ENCODE peak calls at places on chromosomes 5 and 9, in four cellular contexts. W is HCT116, D is A673, I is left ventricle myocardium inferior. J is an unnamed sample.
A peak's percentile ranks its signal among the peaks of the same experiment; 100 is the strongest.

GRCh38 chr9:127133739-127134167 is 11.3 kb upstream of the ANGPTL2 start:
- DNase-seq in W (no peak), D (no peak), I (peak; percentile 73), J (peak; percentile 60)

GRCh38 chr9:136551401-136552116 is 5.7 kb upstream of the NOTCH1 start:
- DNase-seq in D (peak; percentile 72), W (no peak), I (peak; percentile 81), J (peak; percentile 77)

GRCh38 chr5:54703091-54703490 is 185.5 kb downstream of the SNX18 start:
- DNase-seq in I (peak; percentile 38), D (peak; percentile 83), W (no peak), J (peak; percentile 45)

GRCh38 chr5:138338411-138339085 is 482 bp downstream of the FAM53C start:
- DNase-seq in W (no peak), D (no peak), I (no peak), J (no peak)

GRCh38 chr9:35882265-35882848 is 12.2 kb upstream of the OR13J1 start:
- DNase-seq in D (peak; percentile 71), I (peak; percentile 85), W (peak; percentile 71), J (peak; percentile 76)

GRCh38 chr5:64292611-64293215 is 127.1 kb downstream of the RNF180 start:
- DNase-seq in I (no peak), W (no peak), D (no peak), J (no peak)

GRCh38 chr5:21573915-21574314 is 1279.2 kb downstream of the CDH12 start:
- DNase-seq in I (no peak), D (peak; percentile 67), W (no peak), J (no peak)

GRCh38 chr9:108383801-108384200 is 472.0 kb downstream of the ACTL7B start:
- DNase-seq in I (no peak), D (peak; percentile 3), W (no peak), J (no peak)

GRCh38 chr9:15220658-15221310 is 86.2 kb downstream of the TTC39B start:
- DNase-seq in D (no peak), I (no peak), W (no peak), J (no peak)

GRCh38 chr9:84759300-84759750 is 89.8 kb downstream of the NTRK2 start:
- DNase-seq in D (no peak), W (no peak), I (no peak), J (no peak)

GRCh38 chr5:83827111-83827541 is 106.5 kb upstream of the HAPLN1 start:
- DNase-seq in W (no peak), D (no peak), I (no peak), J (no peak)

GRCh38 chr5:134567651-134568338 is 42.3 kb downstream of the JADE2 start:
- DNase-seq in D (no peak), I (no peak), W (no peak), J (no peak)

GRCh38 chr5:121188849-121189248 is 662.8 kb upstream of the FTMT start:
- DNase-seq in D (no peak), W (no peak), I (no peak), J (no peak)

GRCh38 chr9:121271368-121272351 is 3.7 kb downstream of the GSN start:
- DNase-seq in I (peak; percentile 66), W (no peak), D (no peak), J (no peak)

GRCh38 chr9:97437151-97437550 is 25.3 kb downstream of the TDRD7 start:
- DNase-seq in I (no peak), D (no peak), W (no peak), J (no peak)

GRCh38 chr9:119868694-119869093 is 499.5 kb upstream of the BRINP1 start:
- DNase-seq in D (no peak), W (no peak), I (no peak), J (peak; percentile 76)

GRCh38 chr9:121989010-121989409 is 104.1 kb downstream of the TTLL11 start:
- DNase-seq in W (no peak), D (peak; percentile 11), I (no peak), J (no peak)

GRCh38 chr9:87518702-87519335 is 21.2 kb downstream of the DAPK1 start:
- DNase-seq in D (peak; percentile 89), I (peak; percentile 60), W (no peak), J (no peak)

GRCh38 chr5:1201327-1202025 is at the start of gene SLC6A19:
- DNase-seq in W (no peak), I (no peak), D (no peak), J (no peak)

GRCh38 chr5:96080557-96080956 is 118.9 kb upstream of the ELL2 start:
- DNase-seq in I (no peak), D (no peak), W (no peak), J (no peak)

GRCh38 chr5:126492939-126493338 is 69.7 kb downstream of the GRAMD2B start:
- DNase-seq in D (no peak), I (no peak), W (no peak), J (no peak)

GRCh38 chr9:104779946-104780539 is 16.1 kb downstream of the NIPSNAP3B start:
- DNase-seq in D (no peak), I (no peak), W (no peak), J (no peak)
- H3K27ac ChIP-seq in D (no peak overlapping the region), I (peak overlapping the region; percentile 48), W (no peak overlapping the region), J (no peak overlapping the region)

DNA sequence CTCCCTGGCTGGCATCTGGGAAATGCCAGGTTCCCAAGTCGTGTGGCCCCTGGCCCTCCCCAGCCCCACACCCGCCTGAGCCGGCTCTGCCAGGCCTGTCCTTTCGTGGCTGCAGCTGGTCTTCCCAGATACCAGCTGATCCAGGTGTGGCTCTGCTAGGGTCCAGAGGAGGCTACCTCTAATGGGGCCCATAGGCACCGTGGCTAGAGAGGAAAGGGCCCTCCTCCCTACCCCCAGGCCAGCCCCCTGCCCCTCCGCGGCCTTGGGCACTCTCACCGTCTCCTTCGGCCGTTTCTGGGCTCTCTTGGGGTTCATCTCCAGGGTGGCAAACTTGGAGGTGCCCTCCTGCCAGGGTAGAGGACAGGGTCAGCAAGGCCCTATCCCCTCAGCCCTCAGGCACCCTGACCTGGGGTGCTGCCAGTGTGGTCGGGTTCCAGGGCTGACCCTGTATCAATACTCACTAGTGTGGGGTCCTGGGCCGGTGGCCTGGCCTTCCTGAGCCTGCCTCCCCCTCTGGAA is 17.0 kb downstream of the RALGDS start:
- DNase-seq in I (no peak), D (no peak), W (no peak), J (no peak)
- H3K27ac ChIP-seq in I (no peak overlapping the region), D (no peak overlapping the region), W (no peak overlapping the region), J (no peak overlapping the region)

GRCh38 chr5:142821733-142822487 is 51.7 kb downstream of the ARHGAP26 start:
- DNase-seq in I (no peak), D (peak; percentile 79), W (peak; percentile 86), J (no peak)
- H3K27ac ChIP-seq in I (no peak overlapping the region), D (no peak overlapping the region), W (peak overlapping the region; percentile 89), J (no peak overlapping the region)

DNA sequence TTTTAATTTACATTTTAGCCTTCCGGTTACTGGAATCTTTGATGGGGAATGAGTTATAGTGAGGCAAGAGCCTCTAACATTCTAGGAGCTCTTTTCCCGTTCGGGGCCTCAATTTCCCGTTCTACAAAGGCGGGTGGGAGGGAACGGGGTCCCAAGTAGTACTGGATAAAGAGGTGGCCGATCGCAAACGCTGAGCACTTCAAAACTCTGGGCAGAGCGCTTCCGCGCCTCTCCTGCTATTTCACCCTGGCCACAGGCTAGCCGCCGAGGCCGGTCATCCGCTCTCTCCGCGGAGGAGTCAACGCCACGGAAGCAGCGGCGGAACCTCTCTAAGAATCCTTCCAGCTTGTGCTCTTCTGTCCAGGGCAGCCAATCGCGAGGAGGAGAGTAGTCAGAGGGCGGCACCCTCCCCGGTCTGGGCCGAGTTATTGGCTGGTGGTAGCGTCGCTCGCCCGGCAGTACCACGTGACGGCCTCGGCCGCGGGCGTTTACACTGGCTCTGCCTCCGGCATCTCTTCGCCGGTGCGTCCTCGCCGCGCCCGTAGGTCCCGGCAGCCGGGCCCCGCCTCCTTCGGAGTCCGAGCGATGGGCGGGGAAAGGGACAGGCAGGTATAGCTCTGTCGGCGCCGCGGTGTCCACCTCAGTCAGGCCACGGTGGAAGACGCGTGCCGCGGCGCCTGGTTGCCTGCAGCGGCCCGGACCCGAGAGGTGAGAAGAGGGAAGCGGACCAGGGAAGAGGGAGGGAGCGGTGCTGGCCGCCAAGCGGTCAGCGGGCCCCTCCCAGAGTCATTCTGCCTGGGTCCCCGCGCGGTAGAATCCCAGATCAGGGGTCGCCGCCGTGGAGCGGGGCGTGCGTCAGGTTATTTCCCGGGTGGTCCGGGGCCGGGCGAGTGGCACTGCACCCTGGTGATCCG is at the start of gene SLC26A2:
- DNase-seq in D (peak; percentile 99), I (peak; percentile 97), W (peak; percentile 93), J (peak; percentile 94)
- H3K27ac ChIP-seq in D (peak within 1 kb of the TSS; percentile 92), I (peak within 1 kb of the TSS; percentile 93), W (peak within 1 kb of the TSS; percentile 52), J (peak within 1 kb of the TSS; percentile 95)

DNA sequence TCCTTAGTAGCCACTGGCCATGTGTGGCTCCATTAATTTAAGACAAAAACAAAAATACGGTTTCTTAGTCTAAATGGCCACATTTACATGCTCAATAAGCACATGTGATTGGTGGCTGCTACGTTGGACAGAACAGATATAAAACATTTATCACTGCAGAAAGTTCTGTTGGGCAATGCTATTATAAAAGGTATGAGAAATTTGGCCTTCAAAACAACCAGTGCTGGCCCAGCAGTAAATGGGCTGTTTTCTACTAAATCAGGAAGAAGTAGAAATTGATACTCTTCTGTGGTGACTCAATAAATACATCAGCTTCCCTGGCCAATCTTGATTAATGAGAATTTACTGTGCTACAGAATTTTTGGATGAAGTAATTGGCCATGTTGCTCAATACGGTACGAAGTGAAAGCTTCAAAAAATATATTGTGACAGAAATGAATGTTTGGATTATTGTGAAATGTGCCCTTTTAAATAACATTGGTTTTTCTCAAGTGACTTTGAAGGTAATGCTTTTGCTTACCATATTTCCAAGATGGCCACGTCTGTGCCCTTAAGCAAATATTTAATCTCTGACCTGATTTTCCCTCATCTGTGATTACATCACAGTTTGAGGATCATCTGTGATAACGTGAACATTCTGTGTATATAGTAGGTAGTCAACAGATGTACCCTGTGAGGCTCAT is 4.2 kb downstream of the DNAJA1 start:
- DNase-seq in I (no peak), D (no peak), W (no peak), J (no peak)
- H3K27ac ChIP-seq in I (peak overlapping the region; percentile 0), D (no peak overlapping the region), W (no peak overlapping the region), J (peak overlapping the region; percentile 42)

DNA sequence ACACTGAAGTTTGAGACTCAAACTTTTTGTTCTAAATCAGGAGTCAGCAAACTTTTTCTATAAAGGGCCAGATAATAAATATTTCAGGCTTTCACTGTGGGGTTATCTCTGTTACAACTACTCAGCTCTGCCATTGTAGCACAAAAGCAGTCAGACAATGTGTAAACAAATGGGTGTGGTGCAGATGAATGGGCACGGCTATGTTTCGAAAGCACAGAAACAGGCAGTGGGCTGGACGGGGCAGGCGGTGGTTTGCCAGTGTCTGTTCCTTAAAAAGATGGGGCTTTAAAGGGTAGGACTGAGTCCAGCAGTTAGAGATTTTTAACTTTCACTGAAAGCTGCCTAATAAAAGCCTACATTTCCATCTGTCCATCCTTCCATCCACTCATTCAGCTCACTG is 48.9 kb downstream of the PFDN1 start:
- DNase-seq in W (no peak), I (no peak), D (no peak), J (no peak)
- H3K27ac ChIP-seq in W (no peak overlapping the region), I (no peak overlapping the region), D (no peak overlapping the region), J (no peak overlapping the region)

GRCh38 chr9:34349324-34349723 is 20.0 kb downstream of the NUDT2 start:
- DNase-seq in I (no peak), W (no peak), D (no peak), J (no peak)

GRCh38 chr9:34343605-34344004 is 14.2 kb downstream of the NUDT2 start:
- DNase-seq in D (no peak), W (no peak), I (no peak), J (no peak)

GRCh38 chr9:34347800-34348158 is 18.4 kb downstream of the NUDT2 start:
- DNase-seq in W (no peak), D (no peak), I (no peak), J (no peak)

GRCh38 chr9:34343090-34343489 is 13.7 kb downstream of the NUDT2 start:
- DNase-seq in W (no peak), I (peak; percentile 74), D (no peak), J (peak; percentile 29)

GRCh38 chr9:34346873-34347799 is 17.8 kb downstream of the NUDT2 start:
- DNase-seq in I (no peak), D (peak; percentile 49), W (no peak), J (no peak)
- H3K27ac ChIP-seq in I (no peak overlapping the region), D (no peak overlapping the region), W (no peak overlapping the region), J (no peak overlapping the region)